ENCODE peak calls at places on chromosomes 2 and 18, in ten cellular contexts. E is upper lobe of right lung; D is CD8-positive, alpha-beta T cell; A is Peyer's patch; Y is astrocyte of the spinal cord; X is thoracic aorta; C is brain microvascular endothelial cell; G is fibroblast of the aortic adventitia; K is ovary; H is HCT116. S is an unnamed sample.

GRCh38 chr2:569681-570080 is 107.5 kb downstream of the TMEM18 start:
- DNase-seq in C (no peak), A (no peak), X (no peak), E (no peak), G (no peak), H (no peak), K (no peak), D (no peak), Y (no peak), S (no peak)

GRCh38 chr2:45938649-45939511 is 287.4 kb downstream of the PRKCE start:
- DNase-seq in X (peak), D (no peak), K (peak), H (peak), G (peak), E (peak), A (peak), C (peak), Y (peak), S (peak)

GRCh38 chr18:61336766-61337165 is 3.5 kb downstream of the CDH20 start:
- DNase-seq in D (no peak), K (no peak), E (no peak), C (no peak), G (no peak), X (no peak), H (no peak), A (no peak), Y (no peak), S (no peak)

GRCh38 chr2:223841436-223842180 is 4.2 kb upstream of the AP1S3 start:
- DNase-seq in E (no peak), H (no peak), A (no peak), D (no peak), X (no peak), C (no peak), G (no peak), Y (no peak), K (no peak), S (no peak)

GRCh38 chr2:27703638-27704341 is 40.1 kb downstream of the SLC4A1AP start:
- DNase-seq in H (peak), Y (peak), A (peak), G (peak), X (peak), K (peak), E (peak), C (peak), D (peak), S (peak)

GRCh38 chr2:119598576-119598975 is 54.3 kb downstream of the CFAP221 start:
- DNase-seq in A (no peak), H (no peak), G (no peak), E (no peak), D (no peak), C (no peak), Y (no peak), K (no peak), X (no peak), S (no peak)

GRCh38 chr2:173149491-173149890 is 73.8 kb downstream of the MAP3K20 start:
- DNase-seq in H (no peak), C (no peak), E (no peak), K (no peak), Y (no peak), X (no peak), D (peak), G (no peak), A (no peak), S (no peak)

GRCh38 chr2:134124047-134124753 is 129.7 kb upstream of the MGAT5 start:
- DNase-seq in D (no peak), Y (no peak), E (no peak), K (no peak), G (peak), H (no peak), A (peak), C (no peak), X (no peak), S (no peak)

GRCh38 chr2:202491514-202491913 is 115.4 kb downstream of the BMPR2 start:
- DNase-seq in Y (no peak), X (no peak), G (no peak), K (no peak), H (no peak), C (no peak), A (no peak), E (no peak), D (no peak), S (no peak)

GRCh38 chr2:187842978-187843847 is 289.0 kb upstream of the TFPI start:
- DNase-seq in H (peak), G (peak), D (no peak), Y (peak), A (no peak), C (peak), K (no peak), X (no peak), E (no peak), S (peak)

GRCh38 chr2:232340171-232340935 is 38.2 kb upstream of the ALPP start:
- DNase-seq in H (no peak), Y (no peak), E (peak), C (no peak), D (no peak), A (peak), X (no peak), K (no peak), G (no peak), S (no peak)

GRCh38 chr2:95323347-95324155 is 26.4 kb downstream of the KCNIP3 start:
- DNase-seq in X (no peak), E (no peak), D (no peak), Y (no peak), H (peak), K (no peak), A (peak), G (no peak), C (peak), S (no peak)

GRCh38 chr2:129901754-129902415 is 77.6 kb upstream of the RAB6C start:
- DNase-seq in C (no peak), H (no peak), E (peak), D (no peak), Y (no peak), A (no peak), X (no peak), K (peak), G (no peak), S (no peak)

GRCh38 chr2:71700880-71701397 is 247.6 kb downstream of the DYSF start:
- DNase-seq in C (no peak), A (peak), H (no peak), K (no peak), D (no peak), X (peak), G (peak), E (peak), Y (no peak), S (no peak)

GRCh38 chr2:217784996-217785543 is 217.7 kb downstream of the TNS1 start:
- DNase-seq in G (no peak), E (no peak), D (no peak), H (no peak), Y (no peak), K (no peak), A (no peak), X (no peak), C (no peak), S (no peak)

GRCh38 chr2:198517961-198518360 is 713.6 kb downstream of the PLCL1 start:
- DNase-seq in D (no peak), G (no peak), E (no peak), Y (no peak), A (no peak), C (no peak), X (no peak), K (no peak), H (no peak), S (no peak)

DNA sequence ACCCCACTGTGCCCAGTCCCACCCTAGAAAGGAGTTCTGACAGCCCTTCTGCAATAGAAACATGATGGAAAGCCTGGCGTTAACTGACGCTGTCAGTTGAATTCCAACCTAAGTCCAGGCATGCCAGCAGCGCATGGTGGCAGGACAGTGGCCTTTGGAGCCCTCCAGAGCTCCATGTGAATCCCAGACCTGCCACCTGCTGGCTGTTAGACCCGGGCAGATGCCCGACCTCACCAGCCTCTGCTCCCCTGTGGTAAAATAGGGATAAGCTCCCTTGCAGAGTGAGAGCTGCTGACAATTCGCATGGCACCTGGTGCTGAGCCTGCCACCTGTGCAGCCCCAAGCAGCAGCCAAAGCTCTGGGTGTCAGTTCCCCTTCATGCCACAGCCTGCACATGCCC is 138.6 kb downstream of the LOXHD1 start:
- DNase-seq in X (no peak), G (no peak), K (no peak), E (no peak), A (no peak), D (no peak), Y (no peak), H (no peak), C (no peak), S (no peak)
- TF ChIP-seq CTCF in X (peak), G (peak), K (no peak), E (peak), A (no peak), D (no peak), Y (no peak), H (peak), C (no peak), S (no peak)

GRCh38 chr2:218961651-218962570 is 2.4 kb downstream of the CDK5R2 start:
- DNase-seq in C (no peak), Y (no peak), E (no peak), H (no peak), G (no peak), D (no peak), K (no peak), A (no peak), X (no peak), S (no peak)

GRCh38 chr2:218961229-218961628 is 1.8 kb downstream of the CDK5R2 start:
- DNase-seq in E (no peak), C (no peak), K (no peak), A (no peak), H (no peak), D (no peak), Y (no peak), X (no peak), G (no peak), S (no peak)

GRCh38 chr2:218963597-218963996 is 4.1 kb downstream of the CDK5R2 start:
- DNase-seq in Y (no peak), C (no peak), E (no peak), K (no peak), G (peak), X (no peak), H (no peak), D (no peak), A (no peak), S (no peak)

GRCh38 chr2:218964041-218964771 is 4.7 kb downstream of the CDK5R2 start:
- DNase-seq in A (peak), D (no peak), G (peak), C (peak), H (no peak), Y (peak), X (no peak), E (no peak), K (no peak), S (no peak)

GRCh38 chr2:218962859-218963492 is 3.5 kb downstream of the CDK5R2 start:
- DNase-seq in D (peak), K (peak), C (peak), X (no peak), E (peak), Y (peak), G (peak), A (peak), H (peak), S (peak)
- H3K4me3 ChIP-seq in D (no peak), K (no peak), C (peak), X (no peak), E (no peak), Y (no peak), G (peak), A (no peak), H (peak), S (no peak)

DNA sequence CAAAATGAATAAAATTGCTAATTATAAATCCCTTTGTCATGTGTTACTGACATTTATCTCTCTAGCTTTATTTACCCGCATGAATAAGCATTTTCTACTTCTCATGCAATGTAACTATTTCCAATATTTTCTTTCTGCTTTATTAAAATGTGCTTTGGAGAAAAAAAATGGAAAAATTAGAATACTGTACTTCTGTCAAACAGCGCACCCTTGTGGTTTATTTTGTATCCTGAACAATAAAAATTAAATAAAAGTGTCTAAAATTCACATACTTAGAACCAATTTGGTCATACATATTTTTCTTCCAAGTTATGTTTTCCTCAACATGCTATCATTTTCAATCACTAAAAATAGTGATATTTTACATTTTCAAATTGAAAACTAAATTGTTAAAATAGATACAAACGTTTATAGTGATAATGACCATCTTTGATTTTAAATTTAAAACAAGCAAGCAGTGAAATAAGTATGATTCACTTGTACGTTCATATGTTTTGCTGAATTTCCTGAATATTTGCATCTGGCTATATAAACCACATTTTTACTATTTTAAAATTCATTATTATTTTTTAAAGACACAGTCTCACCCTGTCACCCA is 95.8 kb upstream of the GRB14 start:
- DNase-seq in K (no peak), Y (peak), H (peak), C (no peak), X (no peak), G (peak), E (no peak), A (no peak), D (no peak), S (no peak)
- TF ChIP-seq CTCF in K (no peak), Y (peak), H (peak), C (peak), X (peak), G (peak), E (peak), A (peak), D (peak), S (peak)

GRCh38 chr2:174787485-174788205 is 23.4 kb upstream of the CHRNA1 start:
- DNase-seq in Y (peak), C (peak), A (no peak), H (no peak), X (no peak), K (no peak), G (peak), D (no peak), E (no peak), S (peak)
- H3K4me3 ChIP-seq in Y (no peak), C (no peak), A (no peak), H (no peak), X (no peak), K (no peak), G (no peak), D (no peak), E (no peak), S (no peak)

GRCh38 chr2:74553892-74554820 is at the start of the genes DOK1 and LOXL3:
- DNase-seq in A (peak), G (peak), E (peak), X (peak), Y (peak), K (peak), H (no peak), D (peak), C (peak), S (peak)

GRCh38 chr2:74555610-74556103 is 1.1 kb downstream of the DOK1 start:
- DNase-seq in E (peak), Y (no peak), D (no peak), G (no peak), A (no peak), K (no peak), X (no peak), C (no peak), H (no peak), S (no peak)

GRCh38 chr2:74552914-74553811 is 579 bp downstream of the LOXL3 start:
- DNase-seq in K (peak), G (no peak), A (no peak), X (no peak), D (no peak), Y (no peak), E (no peak), C (no peak), H (no peak), S (no peak)

GRCh38 chr2:74556159-74556558 is 1.6 kb downstream of the DOK1 start:
- DNase-seq in D (no peak), G (no peak), X (no peak), C (no peak), E (no peak), K (no peak), Y (no peak), A (no peak), H (no peak), S (no peak)

GRCh38 chr2:74554821-74555531 is 456 bp downstream of the DOK1 start:
- DNase-seq in X (no peak), E (peak), G (no peak), D (peak), H (no peak), K (peak), Y (no peak), C (peak), A (peak), S (no peak)
- TF ChIP-seq CTCF in X (no peak), E (no peak), G (no peak), D (no peak), H (no peak), K (no peak), Y (no peak), C (peak), A (no peak), S (no peak)

GRCh38 chr18:49562481-49563129 is 748 bp downstream of the LIPG start:
- DNase-seq in X (no peak), D (no peak), A (no peak), Y (no peak), G (no peak), K (no peak), C (no peak), H (no peak), E (no peak), S (no peak)
- H3K4me3 ChIP-seq in X (peak), D (no peak), A (no peak), Y (peak), G (peak), K (no peak), C (peak), H (peak), E (peak), S (peak)

DNA sequence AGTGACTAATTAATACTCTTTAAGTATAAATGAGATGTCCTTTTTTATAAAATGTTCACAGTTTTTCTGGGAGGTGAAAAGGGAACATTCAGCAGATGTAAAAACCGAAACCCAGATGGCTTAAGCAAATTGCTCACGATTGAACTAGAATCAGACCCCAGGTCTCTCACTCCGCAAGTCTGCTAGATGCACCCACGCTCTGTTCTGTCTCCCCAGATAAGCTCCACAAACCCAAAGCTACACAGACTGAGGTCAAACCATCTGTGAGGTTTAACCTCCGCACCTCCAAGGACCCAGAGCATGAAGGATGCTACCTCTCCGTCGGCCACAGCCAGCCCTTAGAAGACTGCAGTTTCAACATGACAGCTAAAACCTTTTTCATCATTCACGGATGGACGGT is 3.2 kb downstream of the LIPG start:
- DNase-seq in D (no peak), E (no peak), K (no peak), C (no peak), G (no peak), H (no peak), Y (no peak), A (no peak), X (no peak), S (no peak)
- TF ChIP-seq CTCF in D (no peak), E (no peak), K (no peak), C (no peak), G (no peak), H (no peak), Y (no peak), A (no peak), X (no peak), S (no peak)

DNA sequence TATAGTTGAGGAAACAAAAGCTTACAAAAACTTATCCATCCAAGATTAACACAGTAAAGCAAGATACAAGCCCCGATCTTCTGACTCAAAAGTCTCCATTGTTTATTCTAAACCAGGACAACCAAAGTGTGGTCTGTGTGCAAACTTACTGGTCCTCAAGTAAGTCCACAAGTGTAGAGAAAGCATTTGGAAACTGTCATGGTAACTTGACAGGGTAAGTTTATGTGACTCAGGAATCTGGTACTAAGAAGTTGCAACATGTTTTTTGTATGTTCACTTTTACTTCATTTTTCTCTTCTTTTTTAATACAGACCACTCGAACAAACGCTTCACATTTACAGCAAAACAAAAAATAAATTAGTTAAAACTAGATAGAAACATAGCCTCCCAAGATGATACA is 9.4 kb downstream of the MBD2 start:
- DNase-seq in H (no peak), E (no peak), X (no peak), D (no peak), K (no peak), C (peak), A (no peak), G (peak), Y (peak), S (no peak)
- H3K4me3 ChIP-seq in H (no peak), E (no peak), X (no peak), D (no peak), K (no peak), C (no peak), A (no peak), G (no peak), Y (no peak), S (no peak)

S was measured in astrocyte of the cerebellum.